ENCODE peak calls at places on chromosomes 12 and 14, in eight cellular contexts. One of them, this sample, is unnamed. For H3K4me1, the result is how much of the 10 kb centered on the place peaks cover.

GRCh38 chr14:89598548-89599186 is 181.6 kb upstream of the FOXN3 start:
- DNase-seq in CD8-positive, alpha-beta T cell: no peak
- DNase-seq in IMR-90: peak
- DNase-seq in neuronal stem cell: no peak
- DNase-seq in esophagus muscularis mucosa: no peak
- DNase-seq in A549: no peak
- DNase-seq in adipocyte: peak
- DNase-seq in gastrocnemius medialis: no peak
- DNase-seq in this sample: no peak

GRCh38 chr14:104794641-104795467 is 694 bp downstream of the AKT1 start:
- DNase-seq in CD8-positive, alpha-beta T cell: peak
- DNase-seq in IMR-90: peak
- DNase-seq in neuronal stem cell: no peak
- DNase-seq in esophagus muscularis mucosa: no peak
- DNase-seq in A549: no peak
- DNase-seq in adipocyte: peak
- DNase-seq in gastrocnemius medialis: no peak
- DNase-seq in this sample: no peak

GRCh38 chr12:93015970-93016751 is 87.1 kb upstream of the EEA1 start:
- DNase-seq in CD8-positive, alpha-beta T cell: no peak
- DNase-seq in IMR-90: peak
- DNase-seq in neuronal stem cell: no peak
- DNase-seq in esophagus muscularis mucosa: no peak
- DNase-seq in A549: no peak
- DNase-seq in adipocyte: peak
- DNase-seq in gastrocnemius medialis: no peak
- DNase-seq in this sample: no peak

GRCh38 chr12:19402211-19402610 is 37.1 kb upstream of the AEBP2 start:
- DNase-seq in CD8-positive, alpha-beta T cell: no peak
- DNase-seq in IMR-90: no peak
- DNase-seq in neuronal stem cell: no peak
- DNase-seq in esophagus muscularis mucosa: no peak
- DNase-seq in A549: no peak
- DNase-seq in adipocyte: no peak
- DNase-seq in gastrocnemius medialis: no peak
- DNase-seq in this sample: no peak

GRCh38 chr14:53842938-53843337 is 113.7 kb downstream of the BMP4 start:
- DNase-seq in CD8-positive, alpha-beta T cell: no peak
- DNase-seq in IMR-90: peak
- DNase-seq in neuronal stem cell: no peak
- DNase-seq in esophagus muscularis mucosa: no peak
- DNase-seq in A549: peak
- DNase-seq in adipocyte: no peak
- DNase-seq in gastrocnemius medialis: no peak
- DNase-seq in this sample: no peak

GRCh38 chr14:90626550-90626949 is 189.7 kb downstream of the TTC7B start:
- DNase-seq in CD8-positive, alpha-beta T cell: no peak
- DNase-seq in IMR-90: no peak
- DNase-seq in neuronal stem cell: no peak
- DNase-seq in esophagus muscularis mucosa: no peak
- DNase-seq in A549: no peak
- DNase-seq in adipocyte: no peak
- DNase-seq in gastrocnemius medialis: peak
- DNase-seq in this sample: no peak

GRCh38 chr12:55927588-55928502 is at the start of gene PYM1:
- DNase-seq in CD8-positive, alpha-beta T cell: peak
- DNase-seq in IMR-90: peak
- DNase-seq in neuronal stem cell: peak
- DNase-seq in esophagus muscularis mucosa: peak
- DNase-seq in A549: peak
- DNase-seq in adipocyte: peak
- DNase-seq in gastrocnemius medialis: peak
- DNase-seq in this sample: peak

GRCh38 chr12:108187831-108188230 is 58.7 kb downstream of the WSCD2 start:
- DNase-seq in CD8-positive, alpha-beta T cell: no peak
- DNase-seq in IMR-90: no peak
- DNase-seq in neuronal stem cell: no peak
- DNase-seq in esophagus muscularis mucosa: no peak
- DNase-seq in A549: no peak
- DNase-seq in adipocyte: no peak
- DNase-seq in gastrocnemius medialis: no peak
- DNase-seq in this sample: no peak

GRCh38 chr14:24838945-24839616 is 205.1 kb upstream of the GZMB start:
- DNase-seq in CD8-positive, alpha-beta T cell: no peak
- DNase-seq in IMR-90: no peak
- DNase-seq in neuronal stem cell: peak
- DNase-seq in esophagus muscularis mucosa: no peak
- DNase-seq in A549: no peak
- DNase-seq in adipocyte: peak
- DNase-seq in gastrocnemius medialis: no peak
- DNase-seq in this sample: no peak

GRCh38 chr14:87260460-87260859 is 732.5 kb downstream of the GALC start:
- DNase-seq in CD8-positive, alpha-beta T cell: no peak
- DNase-seq in IMR-90: no peak
- DNase-seq in neuronal stem cell: peak
- DNase-seq in esophagus muscularis mucosa: no peak
- DNase-seq in A549: no peak
- DNase-seq in adipocyte: no peak
- DNase-seq in gastrocnemius medialis: no peak
- DNase-seq in this sample: no peak

GRCh38 chr12:79012616-79013015 is 148.0 kb downstream of the SYT1 start:
- DNase-seq in CD8-positive, alpha-beta T cell: no peak
- DNase-seq in IMR-90: no peak
- DNase-seq in neuronal stem cell: no peak
- DNase-seq in esophagus muscularis mucosa: no peak
- DNase-seq in A549: no peak
- DNase-seq in adipocyte: no peak
- DNase-seq in gastrocnemius medialis: no peak
- DNase-seq in this sample: no peak

GRCh38 chr14:88289996-88290395 is 33.1 kb downstream of the KCNK10 start:
- DNase-seq in CD8-positive, alpha-beta T cell: no peak
- DNase-seq in IMR-90: no peak
- DNase-seq in neuronal stem cell: no peak
- DNase-seq in esophagus muscularis mucosa: no peak
- DNase-seq in A549: no peak
- DNase-seq in adipocyte: no peak
- DNase-seq in gastrocnemius medialis: no peak
- DNase-seq in this sample: no peak

GRCh38 chr14:91875515-91876286 is 8.4 kb upstream of the TC2N start:
- DNase-seq in CD8-positive, alpha-beta T cell: no peak
- DNase-seq in IMR-90: no peak
- DNase-seq in neuronal stem cell: no peak
- DNase-seq in esophagus muscularis mucosa: no peak
- DNase-seq in A549: no peak
- DNase-seq in adipocyte: no peak
- DNase-seq in gastrocnemius medialis: no peak
- DNase-seq in this sample: peak

DNA sequence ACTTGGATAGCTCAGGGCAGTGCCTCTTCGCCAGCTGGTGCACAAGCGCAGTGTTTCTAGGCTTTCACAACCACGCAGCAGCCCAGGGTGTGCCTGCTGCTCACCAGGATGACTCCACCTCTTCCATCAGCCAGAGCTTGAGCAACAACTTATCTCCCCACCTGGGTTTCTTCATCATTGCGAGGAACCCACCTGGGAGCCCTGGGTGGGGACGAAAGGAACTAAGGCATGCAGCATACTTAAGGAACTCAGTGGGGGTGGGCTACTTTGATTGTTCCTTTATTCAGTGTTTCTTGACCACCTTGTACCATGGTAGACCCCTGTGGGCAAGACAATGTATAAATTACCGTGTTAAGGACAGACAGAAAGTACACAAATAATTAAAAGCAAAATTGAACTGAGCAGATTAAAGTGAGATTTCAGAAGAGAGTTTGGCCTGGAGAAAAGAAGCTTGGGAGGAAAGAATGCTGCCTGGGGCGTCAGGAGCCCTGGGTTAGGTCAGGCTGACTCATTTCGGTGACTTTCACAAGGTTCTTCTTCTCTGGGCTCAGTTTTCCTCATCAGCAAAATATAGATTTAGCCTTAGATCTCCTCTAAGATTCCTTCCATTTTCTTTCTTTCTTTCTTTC is 22.9 kb downstream of the KRT18 start:
- DNase-seq in CD8-positive, alpha-beta T cell: no peak
- DNase-seq in IMR-90: peak
- DNase-seq in neuronal stem cell: no peak
- DNase-seq in esophagus muscularis mucosa: no peak
- DNase-seq in A549: peak
- DNase-seq in adipocyte: peak
- DNase-seq in gastrocnemius medialis: no peak
- DNase-seq in this sample: no peak
- H3K4me1 ChIP-seq in CD8-positive, alpha-beta T cell: under half
- H3K4me1 ChIP-seq in IMR-90: under half
- H3K4me1 ChIP-seq in neuronal stem cell: under half
- H3K4me1 ChIP-seq in esophagus muscularis mucosa: under half
- H3K4me1 ChIP-seq in A549: half or more
- H3K4me1 ChIP-seq in adipocyte: under half
- H3K4me1 ChIP-seq in gastrocnemius medialis: under half
- H3K4me1 ChIP-seq in this sample: under half

DNA sequence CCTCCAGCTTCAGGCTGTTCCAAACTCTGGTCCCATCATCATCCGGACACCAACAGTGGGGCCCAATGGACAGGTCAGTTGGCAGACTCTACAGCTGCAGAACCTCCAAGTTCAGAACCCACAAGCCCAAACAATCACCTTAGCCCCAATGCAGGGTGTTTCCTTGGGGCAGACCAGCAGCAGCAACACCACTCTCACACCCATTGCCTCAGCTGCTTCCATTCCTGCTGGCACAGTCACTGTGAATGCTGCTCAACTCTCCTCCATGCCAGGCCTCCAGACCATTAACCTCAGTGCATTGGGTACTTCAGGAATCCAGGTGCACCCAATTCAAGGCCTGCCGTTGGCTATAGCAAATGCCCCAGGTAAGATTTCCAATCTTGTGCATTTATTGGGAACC is 3.3 kb downstream of the SP1 start:
- DNase-seq in CD8-positive, alpha-beta T cell: no peak
- DNase-seq in IMR-90: no peak
- DNase-seq in neuronal stem cell: no peak
- DNase-seq in esophagus muscularis mucosa: no peak
- DNase-seq in A549: no peak
- DNase-seq in adipocyte: no peak
- DNase-seq in gastrocnemius medialis: no peak
- DNase-seq in this sample: peak
- H3K4me1 ChIP-seq in CD8-positive, alpha-beta T cell: half or more
- H3K4me1 ChIP-seq in IMR-90: under half
- H3K4me1 ChIP-seq in neuronal stem cell: under half
- H3K4me1 ChIP-seq in esophagus muscularis mucosa: half or more
- H3K4me1 ChIP-seq in A549: half or more
- H3K4me1 ChIP-seq in adipocyte: half or more
- H3K4me1 ChIP-seq in gastrocnemius medialis: half or more
- H3K4me1 ChIP-seq in this sample: half or more

GRCh38 chr12:70645494-70646317 is 8.5 kb upstream of the PTPRB start:
- DNase-seq in CD8-positive, alpha-beta T cell: peak
- DNase-seq in IMR-90: peak
- DNase-seq in neuronal stem cell: no peak
- DNase-seq in esophagus muscularis mucosa: no peak
- DNase-seq in A549: peak
- DNase-seq in adipocyte: peak
- DNase-seq in gastrocnemius medialis: no peak
- DNase-seq in this sample: no peak

GRCh38 chr12:70646850-70647249 is 9.6 kb upstream of the PTPRB start:
- DNase-seq in CD8-positive, alpha-beta T cell: no peak
- DNase-seq in IMR-90: peak
- DNase-seq in neuronal stem cell: no peak
- DNase-seq in esophagus muscularis mucosa: no peak
- DNase-seq in A549: no peak
- DNase-seq in adipocyte: peak
- DNase-seq in gastrocnemius medialis: no peak
- DNase-seq in this sample: no peak

GRCh38 chr12:70644836-70645235 is 7.6 kb upstream of the PTPRB start:
- DNase-seq in CD8-positive, alpha-beta T cell: no peak
- DNase-seq in IMR-90: no peak
- DNase-seq in neuronal stem cell: no peak
- DNase-seq in esophagus muscularis mucosa: no peak
- DNase-seq in A549: no peak
- DNase-seq in adipocyte: no peak
- DNase-seq in gastrocnemius medialis: no peak
- DNase-seq in this sample: no peak

GRCh38 chr12:70648831-70649230 is 11.6 kb upstream of the PTPRB start:
- DNase-seq in CD8-positive, alpha-beta T cell: no peak
- DNase-seq in IMR-90: peak
- DNase-seq in neuronal stem cell: no peak
- DNase-seq in esophagus muscularis mucosa: no peak
- DNase-seq in A549: no peak
- DNase-seq in adipocyte: peak
- DNase-seq in gastrocnemius medialis: no peak
- DNase-seq in this sample: no peak

DNA sequence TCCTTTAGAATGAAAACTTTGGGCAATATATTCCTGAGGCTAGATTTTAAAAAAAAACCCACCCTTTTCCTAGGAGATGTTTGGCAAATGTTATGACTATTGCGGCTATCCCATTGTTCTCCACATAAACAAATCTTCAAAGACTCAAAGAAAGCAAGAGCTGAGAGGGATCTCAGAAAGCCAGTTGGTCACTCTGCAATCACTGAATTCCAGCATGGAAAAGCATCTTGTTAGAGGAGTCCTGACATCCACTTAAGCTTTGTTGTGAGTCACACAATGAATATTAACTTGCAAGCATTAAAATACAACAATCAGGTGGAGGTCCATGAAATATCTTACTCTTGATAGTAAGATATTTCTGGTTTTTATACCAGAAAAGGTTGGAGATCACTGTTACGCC is 11.0 kb upstream of the PTPRB start:
- DNase-seq in CD8-positive, alpha-beta T cell: no peak
- DNase-seq in IMR-90: peak
- DNase-seq in neuronal stem cell: no peak
- DNase-seq in esophagus muscularis mucosa: no peak
- DNase-seq in A549: no peak
- DNase-seq in adipocyte: no peak
- DNase-seq in gastrocnemius medialis: no peak
- DNase-seq in this sample: no peak
- H3K4me1 ChIP-seq in CD8-positive, alpha-beta T cell: under half
- H3K4me1 ChIP-seq in IMR-90: under half
- H3K4me1 ChIP-seq in neuronal stem cell: under half
- H3K4me1 ChIP-seq in esophagus muscularis mucosa: under half
- H3K4me1 ChIP-seq in A549: under half
- H3K4me1 ChIP-seq in adipocyte: under half
- H3K4me1 ChIP-seq in gastrocnemius medialis: under half
- H3K4me1 ChIP-seq in this sample: under half

DNA sequence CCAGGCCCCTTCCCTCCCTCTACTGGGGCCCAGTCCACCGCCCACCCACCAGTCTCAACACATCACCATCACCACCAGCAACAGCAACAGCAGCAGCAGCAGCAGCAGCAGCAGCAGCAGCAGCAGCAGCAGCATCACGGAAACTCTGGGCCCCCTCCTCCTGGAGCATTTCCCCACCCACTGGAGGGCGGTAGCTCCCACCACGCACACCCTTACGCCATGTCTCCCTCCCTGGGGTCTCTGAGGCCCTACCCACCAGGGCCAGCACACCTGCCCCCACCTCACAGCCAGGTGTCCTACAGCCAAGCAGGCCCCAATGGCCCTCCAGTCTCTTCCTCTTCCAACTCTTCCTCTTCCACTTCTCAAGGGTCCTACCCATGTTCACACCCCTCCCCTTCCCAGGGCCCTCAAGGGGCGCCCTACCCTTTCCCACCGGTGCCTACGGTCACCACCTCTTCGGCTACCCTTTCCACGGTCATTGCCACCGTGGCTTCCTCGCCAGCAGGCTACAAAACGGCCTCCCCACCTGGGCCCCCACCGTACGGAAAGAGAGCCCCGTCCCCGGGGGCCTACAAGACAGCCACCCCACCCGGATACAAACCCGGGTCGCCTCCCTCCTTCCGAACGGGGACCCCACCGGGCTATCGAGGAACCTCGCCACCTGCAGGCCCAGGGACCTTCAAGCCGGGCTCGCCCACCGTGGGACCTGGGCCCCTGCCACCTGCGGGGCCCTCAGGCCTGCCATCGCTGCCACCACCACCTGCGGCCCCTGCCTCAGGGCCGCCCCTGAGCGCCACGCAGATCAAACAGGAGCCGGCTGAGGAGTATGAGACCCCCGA is 6.8 kb upstream of the RNU7-1 start:
- DNase-seq in CD8-positive, alpha-beta T cell: peak
- DNase-seq in IMR-90: no peak
- DNase-seq in neuronal stem cell: no peak
- DNase-seq in esophagus muscularis mucosa: no peak
- DNase-seq in A549: no peak
- DNase-seq in adipocyte: no peak
- DNase-seq in gastrocnemius medialis: no peak
- DNase-seq in this sample: peak
- H3K4me1 ChIP-seq in CD8-positive, alpha-beta T cell: under half
- H3K4me1 ChIP-seq in IMR-90: under half
- H3K4me1 ChIP-seq in neuronal stem cell: under half
- H3K4me1 ChIP-seq in esophagus muscularis mucosa: half or more
- H3K4me1 ChIP-seq in A549: under half
- H3K4me1 ChIP-seq in adipocyte: half or more
- H3K4me1 ChIP-seq in gastrocnemius medialis: under half
- H3K4me1 ChIP-seq in this sample: under half